ENCODE peak calls at places on chromosome 5, in seven cellular contexts. Y is naive thymus-derived CD8-positive, alpha-beta T cell; W is memory B cell; I is body of pancreas; O is GM23338; D is NCI-H2081; R is A549. B is an unnamed sample.

GRCh38 chr5:150122158-150122510 is 33.5 kb downstream of the PDGFRB start:
- DNase-seq in Y (no peak), W (no peak), I (no peak), O (peak; percentile 76), D (no peak), R (peak; percentile 71), B (peak; percentile 25)

GRCh38 chr5:63131618-63132285 is 553.1 kb downstream of the LRRC70 start:
- DNase-seq in Y (no peak), W (no peak), I (no peak), O (no peak), D (no peak), R (no peak), B (no peak)

GRCh38 chr5:11468334-11469039 is 435.8 kb downstream of the CTNND2 start:
- DNase-seq in Y (no peak), W (no peak), I (no peak), O (no peak), D (no peak), R (no peak), B (no peak)

GRCh38 chr5:15794117-15794985 is 294.4 kb downstream of the FBXL7 start:
- DNase-seq in Y (no peak), W (no peak), I (no peak), O (no peak), D (no peak), R (no peak), B (no peak)

GRCh38 chr5:42498000-42498399 is 74.8 kb downstream of the GHR start:
- DNase-seq in Y (no peak), W (no peak), I (no peak), O (no peak), D (no peak), R (no peak), B (no peak)

GRCh38 chr5:10291736-10292135 is 16.0 kb downstream of the CMBL start:
- DNase-seq in Y (no peak), W (no peak), I (no peak), O (no peak), D (no peak), R (no peak), B (no peak)

GRCh38 chr5:17737087-17737486 is 102.8 kb downstream of the TAF11L14 start:
- DNase-seq in Y (no peak), W (no peak), I (no peak), O (no peak), D (no peak), R (no peak), B (no peak)

GRCh38 chr5:2007906-2008437 is 125.2 kb upstream of the IRX4 start:
- DNase-seq in Y (no peak), W (no peak), I (peak; percentile 21), O (peak; percentile 33), D (no peak), R (no peak), B (no peak)

GRCh38 chr5:109907751-109908150 is 218.0 kb downstream of the MAN2A1 start:
- DNase-seq in Y (no peak), W (no peak), I (no peak), O (no peak), D (no peak), R (no peak), B (no peak)

GRCh38 chr5:108418172-108418571 is 36.3 kb upstream of the FBXL17 start:
- DNase-seq in Y (no peak), W (no peak), I (no peak), O (no peak), D (no peak), R (no peak), B (no peak)

GRCh38 chr5:98341038-98341710 is 432.3 kb upstream of the RGMB start:
- DNase-seq in Y (no peak), W (no peak), I (no peak), O (no peak), D (no peak), R (no peak), B (no peak)

GRCh38 chr5:133969654-133970324 is 1.4 kb upstream of the C5orf15 start:
- DNase-seq in Y (no peak), W (no peak), I (no peak), O (no peak), D (no peak), R (peak; percentile 54), B (no peak)

GRCh38 chr5:133257977-133258376 is 206.2 kb downstream of the HSPA4 start:
- DNase-seq in Y (peak; percentile 6), W (no peak), I (no peak), O (no peak), D (no peak), R (no peak), B (no peak)

GRCh38 chr5:119287547-119288073 is 68.2 kb upstream of the TNFAIP8 start:
- DNase-seq in Y (peak; percentile 68), W (no peak), I (no peak), O (no peak), D (no peak), R (no peak), B (no peak)

GRCh38 chr5:157335534-157336422 is 69.9 kb downstream of the CYFIP2 start:
- DNase-seq in Y (no peak), W (no peak), I (no peak), O (no peak), D (no peak), R (no peak), B (no peak)

GRCh38 chr5:153350192-153350883 is 140.1 kb upstream of the GRIA1 start:
- DNase-seq in Y (no peak), W (no peak), I (no peak), O (peak; percentile 63), D (no peak), R (no peak), B (no peak)

GRCh38 chr5:134878403-134878802 is 4.2 kb downstream of the TXNDC15 start:
- DNase-seq in Y (no peak), W (no peak), I (peak; percentile 72), O (no peak), D (no peak), R (no peak), B (no peak)

GRCh38 chr5:173075137-173075868 is 19.2 kb downstream of the CREBRF start:
- DNase-seq in Y (no peak), W (no peak), I (no peak), O (no peak), D (no peak), R (no peak), B (no peak)

GRCh38 chr5:143551765-143552164 is 148.3 kb upstream of the NR3C1 start:
- DNase-seq in Y (no peak), W (no peak), I (no peak), O (no peak), D (no peak), R (no peak), B (no peak)